ENCODE peak calls at places on chromosomes 13 and 19, in eight cellular contexts. I is thyroid gland, N is NT2/D1, W is fibroblast of mammary gland, M is left ventricle myocardium inferior, T is testis, Z is heart right ventricle, R is HepG2. P is an unnamed sample.

GRCh38 chr19:6801397-6802086 is 29.0 kb downstream of the VAV1 start:
- DNase-seq in I (peak; percentile 29), N (no peak), W (no peak), M (peak; percentile 69), T (peak; percentile 60), Z (peak; percentile 57), R (no peak), P (peak; percentile 36)

GRCh38 chr19:7391218-7391670 is 42.5 kb downstream of the ARHGEF18 start:
- DNase-seq in I (no peak), N (no peak), W (peak; percentile 89), M (no peak), T (no peak), Z (no peak), R (peak; percentile 77), P (no peak)

GRCh38 chr19:10343495-10343894 is 4.1 kb upstream of the ICAM3 start:
- DNase-seq in I (no peak), N (no peak), W (no peak), M (no peak), T (no peak), Z (no peak), R (no peak), P (no peak)

GRCh38 chr19:40585677-40586422 is 9.2 kb downstream of the SHKBP1 start:
- DNase-seq in I (no peak), N (no peak), W (peak; percentile 84), M (no peak), T (no peak), Z (no peak), R (no peak), P (no peak)

GRCh38 chr13:29954082-29955043 is 103.9 kb upstream of the UBL3 start:
- DNase-seq in I (peak; percentile 56), N (no peak), W (no peak), M (no peak), T (no peak), Z (no peak), R (no peak), P (no peak)

GRCh38 chr13:33730147-33730546 is 87.8 kb upstream of the RFC3 start:
- DNase-seq in I (peak; percentile 54), N (no peak), W (no peak), M (no peak), T (no peak), Z (no peak), R (no peak), P (no peak)

GRCh38 chr19:288911-289310 is 2.3 kb downstream of the PLPP2 start:
- DNase-seq in I (no peak), N (no peak), W (no peak), M (no peak), T (peak; percentile 11), Z (no peak), R (no peak), P (no peak)

GRCh38 chr13:26785845-26786630 is 25.5 kb upstream of the GPR12 start:
- DNase-seq in I (peak; percentile 3), N (no peak), W (peak; percentile 1), M (no peak), T (no peak), Z (peak; percentile 14), R (no peak), P (no peak)

GRCh38 chr19:14152713-14153112 is 16.3 kb upstream of the ASF1B start:
- DNase-seq in I (peak; percentile 98), N (no peak), W (no peak), M (no peak), T (no peak), Z (no peak), R (no peak), P (no peak)

GRCh38 chr19:980133-980998 is 3.8 kb upstream of the WDR18 start:
- DNase-seq in I (no peak), N (no peak), W (peak; percentile 24), M (no peak), T (no peak), Z (no peak), R (peak; percentile 86), P (no peak)

GRCh38 chr13:76890036-76890435 is 3.8 kb upstream of the KCTD12 start:
- DNase-seq in I (no peak), N (no peak), W (peak; percentile 27), M (no peak), T (no peak), Z (no peak), R (no peak), P (no peak)

GRCh38 chr19:2750739-2751437 is 11.1 kb upstream of the SLC39A3 start:
- DNase-seq in I (no peak), N (no peak), W (no peak), M (no peak), T (no peak), Z (no peak), R (no peak), P (no peak)

GRCh38 chr19:53908933-53909415 is at the start of gene CACNG7:
- DNase-seq in I (no peak), N (no peak), W (no peak), M (no peak), T (no peak), Z (no peak), R (no peak), P (no peak)

GRCh38 chr19:6187374-6187773 is 51.9 kb downstream of the ACSBG2 start:
- DNase-seq in I (no peak), N (no peak), W (no peak), M (no peak), T (no peak), Z (no peak), R (no peak), P (no peak)

GRCh38 chr19:8209111-8209964 is at the start of gene CERS4:
- DNase-seq in I (peak; percentile 75), N (peak; percentile 77), W (no peak), M (peak; percentile 78), T (peak; percentile 78), Z (peak; percentile 79), R (peak; percentile 82), P (peak; percentile 76)

GRCh38 chr13:98446234-98446621 is 130.7 kb downstream of the STK24 start:
- DNase-seq in I (no peak), N (no peak), W (no peak), M (no peak), T (no peak), Z (no peak), R (no peak), P (no peak)

GRCh38 chr19:33405491-33406461 is 32.3 kb downstream of the CEBPG start:
- DNase-seq in I (peak; percentile 1), N (no peak), W (no peak), M (peak; percentile 17), T (no peak), Z (no peak), R (no peak), P (peak; percentile 40)

GRCh38 chr13:28429685-28430290 is 65.1 kb downstream of the FLT1 start:
- DNase-seq in I (no peak), N (peak; percentile 78), W (no peak), M (no peak), T (no peak), Z (no peak), R (no peak), P (no peak)

GRCh38 chr19:10864538-10864899 is 6.8 kb upstream of the CARM1 start:
- DNase-seq in I (peak; percentile 81), N (peak; percentile 66), W (peak; percentile 71), M (peak; percentile 85), T (peak; percentile 89), Z (peak; percentile 86), R (peak; percentile 68), P (peak; percentile 86)

GRCh38 chr19:29370276-29370675 is 155.5 kb upstream of the VSTM2B start:
- DNase-seq in I (no peak), N (no peak), W (no peak), M (no peak), T (no peak), Z (no peak), R (no peak), P (no peak)

GRCh38 chr19:50858896-50859295 is 4.2 kb downstream of the KLK3 start:
- DNase-seq in I (no peak), N (no peak), W (no peak), M (no peak), T (no peak), Z (no peak), R (no peak), P (no peak)

GRCh38 chr13:51237887-51238286 is 15.7 kb downstream of the FAM124A start:
- DNase-seq in I (no peak), N (no peak), W (no peak), M (no peak), T (no peak), Z (no peak), R (no peak), P (no peak)

GRCh38 chr13:23450340-23451046 is 17.0 kb upstream of the SACS start:
- DNase-seq in I (no peak), N (no peak), W (no peak), M (no peak), T (no peak), Z (no peak), R (no peak), P (no peak)

GRCh38 chr19:18470153-18470552 is 32.2 kb upstream of the ISYNA1 start:
- DNase-seq in I (no peak), N (no peak), W (no peak), M (no peak), T (no peak), Z (no peak), R (peak; percentile 55), P (no peak)

GRCh38 chr13:113152894-113153809 is 5.3 kb upstream of the PROZ start:
- DNase-seq in I (peak; percentile 57), N (no peak), W (peak; percentile 28), M (peak; percentile 48), T (peak; percentile 67), Z (peak; percentile 59), R (peak; percentile 36), P (peak; percentile 31)

GRCh38 chr13:111409413-111409812 is 89.0 kb downstream of the TEX29 start:
- DNase-seq in I (no peak), N (no peak), W (no peak), M (no peak), T (no peak), Z (no peak), R (no peak), P (no peak)

GRCh38 chr13:97255515-97255999 is 33.4 kb downstream of the MBNL2 start:
- DNase-seq in I (no peak), N (no peak), W (no peak), M (no peak), T (no peak), Z (no peak), R (no peak), P (no peak)
- H3K4me3 ChIP-seq in I (no peak overlapping the region), N (no peak overlapping the region), W (no peak overlapping the region), M (no peak overlapping the region), T (no peak overlapping the region), Z (no peak overlapping the region), R (no peak overlapping the region), P (no peak overlapping the region)

GRCh38 chr13:38693168-38693567 is 6.3 kb downstream of the FREM2 start:
- DNase-seq in I (no peak), N (no peak), W (no peak), M (no peak), T (no peak), Z (no peak), R (no peak), P (no peak)
- H3K4me3 ChIP-seq in I (no peak overlapping the region), N (no peak overlapping the region), W (no peak overlapping the region), M (no peak overlapping the region), T (no peak overlapping the region), Z (no peak overlapping the region), R (no peak overlapping the region), P (no peak overlapping the region)

GRCh38 chr19:38252385-38252784 is 3.8 kb downstream of the PPP1R14A start:
- DNase-seq in I (no peak), N (no peak), W (no peak), M (no peak), T (no peak), Z (no peak), R (no peak), P (no peak)
- H3K4me3 ChIP-seq in I (no peak overlapping the region), N (no peak overlapping the region), W (no peak overlapping the region), M (peak overlapping the region; percentile 82), T (peak overlapping the region; percentile 8), Z (peak overlapping the region; percentile 41), R (no peak overlapping the region), P (peak overlapping the region; percentile 27)

GRCh38 chr19:52638601-52639000 is 446 bp upstream of the ZNF83 start:
- DNase-seq in I (no peak), N (no peak), W (peak; percentile 65), M (peak; percentile 22), T (peak; percentile 24), Z (peak; percentile 6), R (no peak), P (peak; percentile 44)
- H3K4me3 ChIP-seq in I (no peak overlapping the region), N (peak overlapping the region; percentile 37), W (peak overlapping the region; percentile 5), M (peak overlapping the region; percentile 74), T (peak overlapping the region; percentile 84), Z (peak overlapping the region; percentile 55), R (peak overlapping the region; percentile 48), P (peak overlapping the region; percentile 88)